ENCODE peak calls at places on chromosomes 12 and 14, in nine cellular contexts. Q, E, L, R, N, C, H, F and K are unnamed samples. For H3K9me3, the result is how much of the 10 kb centered on the place peaks cover.

GRCh38 chr12:26821212-26821701 is 11.7 kb downstream of the ITPR2 start:
- DNase-seq in R (no peak), F (no peak), E (no peak), H (peak), C (no peak), L (no peak), N (no peak), Q (no peak), K (no peak)

GRCh38 chr12:90036641-90037040 is 328.0 kb upstream of the ATP2B1 start:
- DNase-seq in R (no peak), E (no peak), L (no peak), F (no peak), Q (no peak), C (no peak), N (no peak), H (peak), K (no peak)

GRCh38 chr12:90100619-90101018 is 392.0 kb upstream of the ATP2B1 start:
- DNase-seq in F (no peak), H (no peak), R (no peak), E (no peak), Q (no peak), L (no peak), C (no peak), N (no peak), K (no peak)

GRCh38 chr14:103699901-103700752 is 15.1 kb downstream of the XRCC3 start:
- DNase-seq in E (no peak), R (peak), Q (no peak), L (no peak), F (no peak), C (no peak), N (no peak), H (no peak), K (peak)

GRCh38 chr12:107126688-107127481 is 33.5 kb upstream of the CRY1 start:
- DNase-seq in C (no peak), F (no peak), E (no peak), H (peak), N (no peak), R (no peak), Q (no peak), L (no peak), K (no peak)

GRCh38 chr14:75982724-75983358 is 1.0 kb upstream of the TGFB3 start:
- DNase-seq in R (peak), Q (peak), N (peak), L (peak), H (peak), C (peak), F (no peak), E (peak), K (no peak)

GRCh38 chr12:3365416-3366385 is 125.3 kb upstream of the PRMT8 start:
- DNase-seq in Q (peak), L (no peak), N (peak), F (peak), E (no peak), C (no peak), H (peak), R (peak), K (no peak)

GRCh38 chr12:81284137-81284536 is 206.3 kb downstream of the ACSS3 start:
- DNase-seq in L (no peak), N (no peak), F (peak), H (peak), Q (no peak), E (no peak), C (no peak), R (no peak), K (no peak)

GRCh38 chr12:5588231-5588995 is 156.5 kb downstream of the NTF3 start:
- DNase-seq in N (no peak), H (peak), L (no peak), E (no peak), R (no peak), F (no peak), C (no peak), Q (no peak), K (no peak)

GRCh38 chr12:25053021-25053271 is 104.0 kb upstream of the BCAT1 start:
- DNase-seq in E (no peak), L (no peak), C (no peak), N (no peak), R (no peak), F (no peak), H (no peak), Q (no peak), K (no peak)

GRCh38 chr12:5432011-5432400 is at the start of gene NTF3:
- DNase-seq in R (peak), H (peak), L (no peak), N (no peak), C (peak), F (peak), E (no peak), Q (peak), K (no peak)

GRCh38 chr12:93441111-93441616 is 583 bp downstream of the UBE2N start:
- DNase-seq in H (peak), C (no peak), N (peak), F (no peak), E (peak), Q (peak), R (peak), L (peak), K (no peak)

GRCh38 chr12:1083086-1083887 is 92.3 kb downstream of the ERC1 start:
- DNase-seq in R (no peak), H (peak), Q (no peak), L (no peak), E (no peak), N (no peak), C (no peak), F (peak), K (no peak)

GRCh38 chr12:56581418-56582145 is 48.5 kb downstream of the BAZ2A start:
- DNase-seq in C (no peak), N (no peak), Q (no peak), L (no peak), F (no peak), E (no peak), H (peak), R (no peak), K (no peak)

GRCh38 chr12:126353604-126354003 is 1288.4 kb downstream of the AACS start:
- DNase-seq in C (no peak), Q (no peak), L (no peak), F (no peak), H (peak), E (no peak), R (no peak), N (no peak), K (no peak)

GRCh38 chr12:7054925-7055324 is 5.6 kb upstream of the C1S start:
- DNase-seq in N (no peak), Q (no peak), L (no peak), E (no peak), R (no peak), F (no peak), H (no peak), C (no peak), K (no peak)

GRCh38 chr14:29222671-29223268 is 456.2 kb downstream of the FOXG1 start:
- DNase-seq in F (peak), N (no peak), L (peak), R (no peak), C (peak), H (peak), E (no peak), Q (no peak), K (no peak)

GRCh38 chr14:52313493-52313881 is 625 bp upstream of the PTGER2 start:
- DNase-seq in F (no peak), H (no peak), Q (no peak), C (no peak), E (no peak), R (no peak), L (no peak), N (no peak), K (no peak)

GRCh38 chr14:55133416-55133815 is 4.4 kb downstream of the LGALS3 start:
- DNase-seq in F (no peak), L (no peak), Q (no peak), C (no peak), R (no peak), H (peak), N (no peak), E (no peak), K (no peak)

GRCh38 chr14:76498536-76498935 is 122.6 kb downstream of the ESRRB start:
- DNase-seq in L (no peak), E (peak), Q (no peak), R (no peak), N (no peak), H (no peak), C (no peak), F (peak), K (no peak)

GRCh38 chr14:22089940-22090339 is 416.3 kb upstream of the OR4E1 start:
- DNase-seq in E (no peak), H (no peak), L (no peak), C (no peak), Q (no peak), R (no peak), F (no peak), N (no peak), K (no peak)

GRCh38 chr14:22084393-22085281 is 411.0 kb upstream of the OR4E1 start:
- DNase-seq in L (peak), H (peak), R (no peak), C (peak), F (no peak), N (peak), Q (no peak), E (no peak), K (no peak)

GRCh38 chr14:22086149-22086548 is 412.5 kb upstream of the OR4E1 start:
- DNase-seq in Q (no peak), L (no peak), C (no peak), E (no peak), N (no peak), F (no peak), H (no peak), R (no peak), K (no peak)

GRCh38 chr14:22088614-22089359 is 415.2 kb upstream of the OR4E1 start:
- DNase-seq in H (peak), C (no peak), R (no peak), Q (no peak), L (no peak), E (no peak), N (no peak), F (no peak), K (no peak)
- H3K9me3 ChIP-seq in H (under half), C (under half), R (under half), Q (under half), L (under half), E (under half), N (under half), F (under half), K (under half)

GRCh38 chr14:91317381-91318313 is 73.1 kb upstream of the GPR68 start:
- DNase-seq in R (peak), H (peak), L (peak), F (no peak), Q (peak), C (no peak), E (peak), N (no peak), K (no peak)
- H3K27ac ChIP-seq in R (peak), H (no peak), L (peak), F (no peak), Q (peak), C (no peak), E (peak), N (no peak), K (no peak)

DNA sequence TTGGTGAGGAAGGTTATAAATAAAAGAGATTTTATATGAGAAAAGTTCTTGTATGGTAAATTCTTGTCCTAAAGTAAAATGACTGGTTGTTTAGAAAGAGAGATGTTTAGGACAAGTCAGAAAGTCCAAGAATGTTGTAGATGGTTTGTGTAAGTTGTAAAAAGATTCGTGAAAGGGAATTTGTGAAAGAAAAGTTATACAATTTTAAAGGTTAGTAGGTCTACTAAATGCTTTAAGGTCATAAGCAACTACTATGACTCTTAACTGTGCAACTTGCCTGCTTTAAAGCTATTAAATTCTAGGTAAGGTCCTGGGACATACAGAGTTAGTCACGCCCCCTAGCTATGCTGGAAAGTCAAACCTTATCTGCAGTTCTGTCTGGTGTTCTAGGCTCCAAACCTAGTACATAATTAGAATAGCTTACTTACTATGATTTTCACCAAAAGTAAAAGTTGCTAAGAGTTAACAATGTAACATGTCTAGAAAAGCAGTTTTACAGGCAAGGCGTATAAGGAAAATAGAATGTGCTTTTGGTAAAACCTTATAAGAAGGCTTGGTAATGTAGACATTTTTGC is 11.2 kb upstream of the DHRS2 start:
- DNase-seq in Q (no peak), N (no peak), R (no peak), H (no peak), E (no peak), C (no peak), L (no peak), F (no peak), K (no peak)
- H3K9me3 ChIP-seq in Q (under half), N (under half), R (under half), H (under half), E (under half), C (under half), L (under half), F (half or more), K (under half)

DNA sequence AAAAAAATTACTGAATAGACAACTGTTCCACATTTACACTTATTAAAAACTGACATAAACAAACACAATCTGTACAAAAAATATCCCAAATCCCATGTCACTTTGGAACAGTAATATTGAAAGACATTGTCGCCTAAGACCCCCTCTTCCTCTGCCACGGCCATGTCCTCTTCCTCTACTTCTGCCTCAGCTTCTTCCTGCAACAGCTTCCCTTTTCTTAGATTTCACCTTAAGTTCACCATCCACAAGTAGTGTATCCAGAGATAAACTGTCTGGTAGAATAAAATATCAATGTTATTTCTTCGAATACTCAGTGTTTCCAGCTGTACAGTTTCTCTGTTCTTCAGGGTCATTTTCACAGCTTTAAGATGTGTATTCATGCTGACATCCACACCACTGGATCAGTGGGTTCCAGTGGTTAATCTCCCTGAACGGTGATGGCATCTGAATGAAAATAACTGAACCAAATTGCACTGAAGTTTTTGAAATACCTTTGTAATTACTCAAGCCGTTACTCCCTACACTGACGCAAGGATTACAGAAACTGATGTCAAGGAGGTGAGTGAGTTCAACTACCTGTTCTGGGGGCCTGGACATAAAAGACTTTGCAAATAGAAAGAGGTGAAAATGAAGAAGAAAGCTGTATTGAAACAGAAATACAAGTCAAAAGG is 208.5 kb downstream of the C12orf50 start:
- DNase-seq in C (peak), E (no peak), L (no peak), Q (no peak), F (no peak), R (no peak), H (peak), N (no peak), K (no peak)
- H3K27ac ChIP-seq in C (no peak), E (no peak), L (no peak), Q (no peak), F (no peak), R (no peak), H (no peak), N (peak), K (no peak)

GRCh38 chr14:49820176-49820575 is 32.4 kb downstream of the NEMF start:
- DNase-seq in Q (no peak), C (no peak), F (no peak), L (no peak), N (no peak), E (no peak), H (no peak), R (no peak), K (no peak)

GRCh38 chr14:49816844-49817243 is 35.7 kb downstream of the NEMF start:
- DNase-seq in F (no peak), E (no peak), C (no peak), N (no peak), L (no peak), R (no peak), Q (no peak), H (no peak), K (no peak)
- H3K9me3 ChIP-seq in F (under half), E (under half), C (under half), N (under half), L (under half), R (under half), Q (under half), H (under half), K (under half)